ENCODE peak calls at places on chromosomes 1 and 21, in ten cellular contexts. One of them, this sample, is unnamed.

GRCh38 chr1:78565393-78565792 is 54.9 kb upstream of the IFI44L start:
- DNase-seq in fibroblast of mammary gland: no peak
- DNase-seq in ovary: peak
- DNase-seq in pancreas: no peak
- DNase-seq in esophagus squamous epithelium: no peak
- DNase-seq in progenitor cell of endocrine pancreas: no peak
- DNase-seq in tibial nerve: no peak
- DNase-seq in cardiac fibroblast: no peak
- DNase-seq in HL-60: no peak
- DNase-seq in neural crest cell: no peak
- DNase-seq in this sample: no peak

GRCh38 chr1:112257043-112257835 is 138.8 kb upstream of the CTTNBP2NL start:
- DNase-seq in HL-60: no peak
- DNase-seq in fibroblast of mammary gland: no peak
- DNase-seq in ovary: no peak
- DNase-seq in tibial nerve: no peak
- DNase-seq in cardiac fibroblast: no peak
- DNase-seq in pancreas: no peak
- DNase-seq in progenitor cell of endocrine pancreas: no peak
- DNase-seq in neural crest cell: no peak
- DNase-seq in esophagus squamous epithelium: no peak
- DNase-seq in this sample: no peak

GRCh38 chr1:110888641-110889040 is 15.7 kb downstream of the CD53 start:
- DNase-seq in esophagus squamous epithelium: no peak
- DNase-seq in neural crest cell: no peak
- DNase-seq in progenitor cell of endocrine pancreas: no peak
- DNase-seq in HL-60: no peak
- DNase-seq in tibial nerve: no peak
- DNase-seq in pancreas: no peak
- DNase-seq in fibroblast of mammary gland: no peak
- DNase-seq in ovary: no peak
- DNase-seq in cardiac fibroblast: no peak
- DNase-seq in this sample: no peak

GRCh38 chr1:160260436-160261382 is 1.6 kb downstream of the DCAF8 start:
- DNase-seq in pancreas: no peak
- DNase-seq in ovary: no peak
- DNase-seq in esophagus squamous epithelium: no peak
- DNase-seq in progenitor cell of endocrine pancreas: no peak
- DNase-seq in cardiac fibroblast: peak
- DNase-seq in neural crest cell: no peak
- DNase-seq in fibroblast of mammary gland: peak
- DNase-seq in HL-60: no peak
- DNase-seq in tibial nerve: no peak
- DNase-seq in this sample: no peak

GRCh38 chr1:151472852-151473731 is 13.8 kb upstream of the POGZ start:
- DNase-seq in neural crest cell: peak
- DNase-seq in fibroblast of mammary gland: peak
- DNase-seq in ovary: peak
- DNase-seq in cardiac fibroblast: peak
- DNase-seq in esophagus squamous epithelium: no peak
- DNase-seq in pancreas: peak
- DNase-seq in tibial nerve: peak
- DNase-seq in progenitor cell of endocrine pancreas: peak
- DNase-seq in HL-60: no peak
- DNase-seq in this sample: peak

GRCh38 chr1:221336141-221336540 is 405.7 kb downstream of the DUSP10 start:
- DNase-seq in progenitor cell of endocrine pancreas: no peak
- DNase-seq in HL-60: no peak
- DNase-seq in ovary: no peak
- DNase-seq in tibial nerve: peak
- DNase-seq in esophagus squamous epithelium: no peak
- DNase-seq in pancreas: no peak
- DNase-seq in neural crest cell: no peak
- DNase-seq in cardiac fibroblast: peak
- DNase-seq in fibroblast of mammary gland: peak
- DNase-seq in this sample: no peak

GRCh38 chr1:33188572-33189275 is 6.9 kb upstream of the TRIM62 start:
- DNase-seq in neural crest cell: no peak
- DNase-seq in fibroblast of mammary gland: peak
- DNase-seq in cardiac fibroblast: no peak
- DNase-seq in pancreas: no peak
- DNase-seq in ovary: no peak
- DNase-seq in HL-60: no peak
- DNase-seq in progenitor cell of endocrine pancreas: no peak
- DNase-seq in esophagus squamous epithelium: no peak
- DNase-seq in tibial nerve: no peak
- DNase-seq in this sample: no peak

GRCh38 chr1:157969693-157970485 is 23.6 kb upstream of the KIRREL1 start:
- DNase-seq in HL-60: no peak
- DNase-seq in cardiac fibroblast: peak
- DNase-seq in ovary: no peak
- DNase-seq in neural crest cell: peak
- DNase-seq in esophagus squamous epithelium: no peak
- DNase-seq in fibroblast of mammary gland: peak
- DNase-seq in progenitor cell of endocrine pancreas: peak
- DNase-seq in pancreas: no peak
- DNase-seq in tibial nerve: peak
- DNase-seq in this sample: no peak

GRCh38 chr1:234989019-234989418 is 139.6 kb downstream of the TOMM20 start:
- DNase-seq in esophagus squamous epithelium: no peak
- DNase-seq in fibroblast of mammary gland: no peak
- DNase-seq in neural crest cell: no peak
- DNase-seq in progenitor cell of endocrine pancreas: no peak
- DNase-seq in ovary: no peak
- DNase-seq in tibial nerve: no peak
- DNase-seq in HL-60: no peak
- DNase-seq in pancreas: no peak
- DNase-seq in cardiac fibroblast: no peak
- DNase-seq in this sample: no peak

GRCh38 chr1:31791131-31791858 is 24.5 kb downstream of the SPOCD1 start:
- DNase-seq in tibial nerve: no peak
- DNase-seq in ovary: no peak
- DNase-seq in esophagus squamous epithelium: no peak
- DNase-seq in neural crest cell: no peak
- DNase-seq in fibroblast of mammary gland: no peak
- DNase-seq in cardiac fibroblast: no peak
- DNase-seq in pancreas: peak
- DNase-seq in HL-60: no peak
- DNase-seq in progenitor cell of endocrine pancreas: no peak
- DNase-seq in this sample: no peak

GRCh38 chr1:248905662-248905948 is 430 bp upstream of the PGBD2 start:
- DNase-seq in ovary: no peak
- DNase-seq in esophagus squamous epithelium: no peak
- DNase-seq in pancreas: no peak
- DNase-seq in tibial nerve: no peak
- DNase-seq in HL-60: no peak
- DNase-seq in fibroblast of mammary gland: no peak
- DNase-seq in progenitor cell of endocrine pancreas: no peak
- DNase-seq in cardiac fibroblast: no peak
- DNase-seq in neural crest cell: no peak
- DNase-seq in this sample: no peak

GRCh38 chr1:37940299-37940947 is 6.4 kb downstream of the INPP5B start:
- DNase-seq in esophagus squamous epithelium: no peak
- DNase-seq in neural crest cell: no peak
- DNase-seq in tibial nerve: no peak
- DNase-seq in pancreas: no peak
- DNase-seq in HL-60: no peak
- DNase-seq in fibroblast of mammary gland: no peak
- DNase-seq in ovary: no peak
- DNase-seq in cardiac fibroblast: no peak
- DNase-seq in progenitor cell of endocrine pancreas: no peak
- DNase-seq in this sample: no peak

GRCh38 chr1:36151133-36151844 is 2.0 kb upstream of the TRAPPC3 start:
- DNase-seq in pancreas: no peak
- DNase-seq in HL-60: no peak
- DNase-seq in cardiac fibroblast: no peak
- DNase-seq in progenitor cell of endocrine pancreas: no peak
- DNase-seq in neural crest cell: no peak
- DNase-seq in fibroblast of mammary gland: no peak
- DNase-seq in tibial nerve: no peak
- DNase-seq in esophagus squamous epithelium: no peak
- DNase-seq in ovary: no peak
- DNase-seq in this sample: no peak

GRCh38 chr1:180928272-180929230 is 15.9 kb downstream of the KIAA1614 start:
- DNase-seq in neural crest cell: no peak
- DNase-seq in fibroblast of mammary gland: no peak
- DNase-seq in pancreas: peak
- DNase-seq in esophagus squamous epithelium: no peak
- DNase-seq in cardiac fibroblast: no peak
- DNase-seq in HL-60: no peak
- DNase-seq in ovary: no peak
- DNase-seq in progenitor cell of endocrine pancreas: no peak
- DNase-seq in tibial nerve: no peak
- DNase-seq in this sample: no peak

GRCh38 chr1:23384312-23385058 is 14.8 kb upstream of the ZNF436 start:
- DNase-seq in neural crest cell: no peak
- DNase-seq in cardiac fibroblast: peak
- DNase-seq in esophagus squamous epithelium: no peak
- DNase-seq in progenitor cell of endocrine pancreas: no peak
- DNase-seq in tibial nerve: no peak
- DNase-seq in pancreas: no peak
- DNase-seq in fibroblast of mammary gland: peak
- DNase-seq in ovary: no peak
- DNase-seq in HL-60: no peak
- DNase-seq in this sample: no peak

GRCh38 chr1:3610165-3610822 is 1.0 kb downstream of the MEGF6 start:
- DNase-seq in cardiac fibroblast: peak
- DNase-seq in esophagus squamous epithelium: no peak
- DNase-seq in ovary: no peak
- DNase-seq in neural crest cell: no peak
- DNase-seq in HL-60: no peak
- DNase-seq in tibial nerve: no peak
- DNase-seq in fibroblast of mammary gland: peak
- DNase-seq in pancreas: peak
- DNase-seq in progenitor cell of endocrine pancreas: no peak
- DNase-seq in this sample: no peak

GRCh38 chr1:201536542-201536941 is 2.4 kb upstream of the NAV1 start:
- DNase-seq in fibroblast of mammary gland: peak
- DNase-seq in neural crest cell: no peak
- DNase-seq in cardiac fibroblast: peak
- DNase-seq in progenitor cell of endocrine pancreas: no peak
- DNase-seq in esophagus squamous epithelium: no peak
- DNase-seq in tibial nerve: peak
- DNase-seq in HL-60: no peak
- DNase-seq in pancreas: no peak
- DNase-seq in ovary: no peak
- DNase-seq in this sample: no peak

GRCh38 chr1:90044346-90044745 is 49.4 kb downstream of the ZNF326 start:
- DNase-seq in tibial nerve: no peak
- DNase-seq in ovary: no peak
- DNase-seq in pancreas: no peak
- DNase-seq in HL-60: no peak
- DNase-seq in cardiac fibroblast: no peak
- DNase-seq in fibroblast of mammary gland: no peak
- DNase-seq in progenitor cell of endocrine pancreas: no peak
- DNase-seq in esophagus squamous epithelium: no peak
- DNase-seq in neural crest cell: no peak
- DNase-seq in this sample: no peak

GRCh38 chr1:119338757-119339156 is 29.8 kb upstream of the HAO2 start:
- DNase-seq in pancreas: no peak
- DNase-seq in ovary: no peak
- DNase-seq in esophagus squamous epithelium: no peak
- DNase-seq in cardiac fibroblast: no peak
- DNase-seq in fibroblast of mammary gland: no peak
- DNase-seq in progenitor cell of endocrine pancreas: no peak
- DNase-seq in neural crest cell: no peak
- DNase-seq in tibial nerve: no peak
- DNase-seq in HL-60: no peak
- DNase-seq in this sample: no peak

DNA sequence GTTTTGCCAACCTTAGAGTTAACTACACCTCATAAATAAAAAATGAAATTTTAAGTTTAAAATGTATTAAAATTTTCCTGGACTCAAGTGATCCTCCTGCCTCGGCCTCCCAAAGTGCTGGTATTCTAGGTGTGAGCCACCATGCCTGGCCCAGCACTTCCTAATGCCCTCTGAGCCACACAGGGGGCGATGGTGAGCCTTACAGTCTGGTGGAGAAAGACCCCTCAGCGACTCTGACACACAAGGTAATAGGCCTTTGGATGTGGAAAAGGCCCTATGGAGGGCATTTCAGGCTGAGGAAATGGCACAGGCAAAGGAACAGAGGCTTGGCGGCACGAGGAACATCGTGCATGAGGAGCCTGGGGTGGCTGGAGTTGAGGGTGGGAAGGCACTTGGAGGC is 6.7 kb downstream of the CITED4 start:
- DNase-seq in neural crest cell: no peak
- DNase-seq in pancreas: no peak
- DNase-seq in esophagus squamous epithelium: no peak
- DNase-seq in cardiac fibroblast: no peak
- DNase-seq in progenitor cell of endocrine pancreas: no peak
- DNase-seq in ovary: no peak
- DNase-seq in fibroblast of mammary gland: no peak
- DNase-seq in HL-60: no peak
- DNase-seq in tibial nerve: no peak
- DNase-seq in this sample: no peak
- TF ChIP-seq CTCF in neural crest cell: peak
- TF ChIP-seq CTCF in pancreas: no peak
- TF ChIP-seq CTCF in esophagus squamous epithelium: no peak
- TF ChIP-seq CTCF in cardiac fibroblast: peak
- TF ChIP-seq CTCF in progenitor cell of endocrine pancreas: peak
- TF ChIP-seq CTCF in ovary: no peak
- TF ChIP-seq CTCF in fibroblast of mammary gland: peak
- TF ChIP-seq CTCF in HL-60: no peak
- TF ChIP-seq CTCF in tibial nerve: no peak
- TF ChIP-seq CTCF in this sample: no peak

GRCh38 chr1:19405195-19405760 is 80.1 kb downstream of the CAPZB start:
- DNase-seq in ovary: no peak
- DNase-seq in fibroblast of mammary gland: no peak
- DNase-seq in neural crest cell: no peak
- DNase-seq in tibial nerve: no peak
- DNase-seq in esophagus squamous epithelium: no peak
- DNase-seq in HL-60: no peak
- DNase-seq in progenitor cell of endocrine pancreas: no peak
- DNase-seq in pancreas: no peak
- DNase-seq in cardiac fibroblast: no peak
- DNase-seq in this sample: no peak
- TF ChIP-seq CTCF in ovary: peak
- TF ChIP-seq CTCF in fibroblast of mammary gland: peak
- TF ChIP-seq CTCF in neural crest cell: peak
- TF ChIP-seq CTCF in tibial nerve: peak
- TF ChIP-seq CTCF in esophagus squamous epithelium: no peak
- TF ChIP-seq CTCF in HL-60: no peak
- TF ChIP-seq CTCF in progenitor cell of endocrine pancreas: peak
- TF ChIP-seq CTCF in pancreas: no peak
- TF ChIP-seq CTCF in cardiac fibroblast: peak
- TF ChIP-seq CTCF in this sample: no peak

GRCh38 chr21:42233067-42233981 is 14.4 kb downstream of the ABCG1 start:
- DNase-seq in esophagus squamous epithelium: no peak
- DNase-seq in progenitor cell of endocrine pancreas: no peak
- DNase-seq in cardiac fibroblast: peak
- DNase-seq in fibroblast of mammary gland: peak
- DNase-seq in HL-60: peak
- DNase-seq in neural crest cell: no peak
- DNase-seq in pancreas: no peak
- DNase-seq in tibial nerve: peak
- DNase-seq in ovary: peak
- DNase-seq in this sample: no peak
- TF ChIP-seq CTCF in esophagus squamous epithelium: no peak
- TF ChIP-seq CTCF in progenitor cell of endocrine pancreas: peak
- TF ChIP-seq CTCF in cardiac fibroblast: peak
- TF ChIP-seq CTCF in fibroblast of mammary gland: peak
- TF ChIP-seq CTCF in HL-60: no peak
- TF ChIP-seq CTCF in neural crest cell: no peak
- TF ChIP-seq CTCF in pancreas: peak
- TF ChIP-seq CTCF in tibial nerve: peak
- TF ChIP-seq CTCF in ovary: no peak
- TF ChIP-seq CTCF in this sample: no peak

GRCh38 chr1:42957880-42958487 is 684 bp downstream of the SLC2A1 start:
- DNase-seq in tibial nerve: no peak
- DNase-seq in esophagus squamous epithelium: no peak
- DNase-seq in cardiac fibroblast: peak
- DNase-seq in neural crest cell: peak
- DNase-seq in progenitor cell of endocrine pancreas: peak
- DNase-seq in fibroblast of mammary gland: peak
- DNase-seq in pancreas: peak
- DNase-seq in ovary: peak
- DNase-seq in HL-60: peak
- DNase-seq in this sample: peak
- TF ChIP-seq CTCF in tibial nerve: no peak
- TF ChIP-seq CTCF in esophagus squamous epithelium: no peak
- TF ChIP-seq CTCF in cardiac fibroblast: no peak
- TF ChIP-seq CTCF in neural crest cell: no peak
- TF ChIP-seq CTCF in progenitor cell of endocrine pancreas: peak
- TF ChIP-seq CTCF in fibroblast of mammary gland: no peak
- TF ChIP-seq CTCF in pancreas: no peak
- TF ChIP-seq CTCF in ovary: no peak
- TF ChIP-seq CTCF in HL-60: no peak
- TF ChIP-seq CTCF in this sample: no peak

This sample was measured in mesothelial cell of epicardium.